ENCODE peak calls at places on chromosomes 11 and 22, in ten cellular contexts. O is NAMALWA; B is AG10803; D is NCI-H510A; M is CD4-positive, alpha-beta T cell; Y is effector memory CD8-positive, alpha-beta T cell; N is naive thymus-derived CD8-positive, alpha-beta T cell; F is stimulated activated CD8-positive, alpha-beta memory T cell treated with anti-CD3 and anti-CD28 coated beads, Interleukin-12 subunit alpha, Interleukin-12 subunit beta, amount 100 ng/mL, for 4 hours; E is hippocampal formation; P is AML-193. I is an unnamed sample.

GRCh38 chr22:42879371-42880021 is 22.4 kb upstream of the ARFGAP3 start:
- DNase-seq in O (no peak), B (no peak), D (no peak), M (no peak), Y (no peak), N (no peak), F (no peak), E (no peak), P (no peak), I (no peak)

GRCh38 chr11:43516316-43516820 is 157.6 kb downstream of the TTC17 start:
- DNase-seq in O (no peak), B (no peak), D (no peak), M (no peak), Y (no peak), N (no peak), F (no peak), E (no peak), P (no peak), I (no peak)

GRCh38 chr11:1750481-1750839 is at the start of gene IFITM10:
- DNase-seq in O (no peak), B (no peak), D (no peak), M (no peak), Y (no peak), N (no peak), F (no peak), E (no peak), P (no peak), I (no peak)

GRCh38 chr22:43159484-43160178 is 8.3 kb downstream of the TSPO start:
- DNase-seq in O (no peak), B (no peak), D (no peak), M (no peak), Y (no peak), N (no peak), F (no peak), E (no peak), P (no peak), I (no peak)

GRCh38 chr11:44609028-44609782 is 43.7 kb downstream of the CD82 start:
- DNase-seq in O (peak), B (no peak), D (no peak), M (no peak), Y (peak), N (no peak), F (peak), E (no peak), P (no peak), I (no peak)

GRCh38 chr22:24875862-24876506 is 70.0 kb downstream of the SGSM1 start:
- DNase-seq in O (peak), B (no peak), D (no peak), M (no peak), Y (no peak), N (no peak), F (no peak), E (no peak), P (no peak), I (no peak)

GRCh38 chr22:47177334-47177815 is 414.9 kb downstream of the TBC1D22A start:
- DNase-seq in O (no peak), B (no peak), D (no peak), M (no peak), Y (no peak), N (no peak), F (no peak), E (no peak), P (no peak), I (no peak)

GRCh38 chr11:76214968-76215548 is 8.8 kb upstream of the WNT11 start:
- DNase-seq in O (no peak), B (no peak), D (no peak), M (no peak), Y (no peak), N (no peak), F (no peak), E (no peak), P (peak), I (no peak)

GRCh38 chr11:106391771-106392412 is 314.4 kb downstream of the AASDHPPT start:
- DNase-seq in O (no peak), B (peak), D (no peak), M (no peak), Y (no peak), N (no peak), F (no peak), E (no peak), P (no peak), I (no peak)

GRCh38 chr11:70804174-70804855 is 406.0 kb downstream of the CTTN start:
- DNase-seq in O (no peak), B (no peak), D (no peak), M (no peak), Y (no peak), N (no peak), F (no peak), E (no peak), P (no peak), I (no peak)

GRCh38 chr11:71466358-71466757 is 13.4 kb downstream of the NADSYN1 start:
- DNase-seq in O (no peak), B (no peak), D (no peak), M (no peak), Y (no peak), N (no peak), F (no peak), E (no peak), P (no peak), I (no peak)

GRCh38 chr22:46119729-46120419 is 30.5 kb upstream of the PPARA start:
- DNase-seq in O (no peak), B (peak), D (no peak), M (no peak), Y (no peak), N (no peak), F (no peak), E (no peak), P (no peak), I (no peak)

GRCh38 chr11:89495951-89496350 is 4.8 kb upstream of the NOX4 start:
- DNase-seq in O (no peak), B (peak), D (no peak), M (no peak), Y (no peak), N (no peak), F (no peak), E (no peak), P (no peak), I (peak)

GRCh38 chr22:29149841-29150555 is 55.7 kb upstream of the EMID1 start:
- DNase-seq in O (no peak), B (no peak), D (no peak), M (no peak), Y (no peak), N (no peak), F (no peak), E (peak), P (no peak), I (no peak)

GRCh38 chr11:46210133-46210636 is 67.3 kb upstream of the CREB3L1 start:
- DNase-seq in O (peak), B (peak), D (no peak), M (no peak), Y (peak), N (no peak), F (no peak), E (no peak), P (peak), I (no peak)

GRCh38 chr11:62108971-62109391 is 14.8 kb upstream of the INCENP start:
- DNase-seq in O (no peak), B (peak), D (no peak), M (no peak), Y (no peak), N (no peak), F (no peak), E (no peak), P (no peak), I (no peak)

I was measured in T1000.